ENCODE peak calls at places on chromosomes 16 and 17, in eight cellular contexts. One of them, this sample, is unnamed. For H3K4me1, the result is how much of the 10 kb centered on the place peaks cover.

GRCh38 chr17:8057691-8058114 is 18.8 kb downstream of the ALOX15B start:
- DNase-seq in neuronal stem cell: peak
- DNase-seq in PC-9: peak
- DNase-seq in right atrium auricular region: peak
- DNase-seq in Panc1: peak
- DNase-seq in K562: peak
- DNase-seq in esophagus squamous epithelium: no peak
- DNase-seq in cardiac muscle cell: peak
- DNase-seq in this sample: peak

GRCh38 chr16:1312903-1313302 is 3.5 kb downstream of the UBE2I start:
- DNase-seq in K562: no peak
- DNase-seq in PC-9: no peak
- DNase-seq in Panc1: no peak
- DNase-seq in neuronal stem cell: no peak
- DNase-seq in right atrium auricular region: no peak
- DNase-seq in esophagus squamous epithelium: no peak
- DNase-seq in cardiac muscle cell: no peak
- DNase-seq in this sample: no peak

GRCh38 chr16:749010-749409 is 8.2 kb upstream of the CIAO3 start:
- DNase-seq in right atrium auricular region: no peak
- DNase-seq in esophagus squamous epithelium: no peak
- DNase-seq in cardiac muscle cell: peak
- DNase-seq in K562: no peak
- DNase-seq in neuronal stem cell: no peak
- DNase-seq in PC-9: no peak
- DNase-seq in Panc1: no peak
- DNase-seq in this sample: no peak

GRCh38 chr17:73340093-73340596 is 28.3 kb upstream of the CDC42EP4 start:
- DNase-seq in neuronal stem cell: no peak
- DNase-seq in cardiac muscle cell: peak
- DNase-seq in Panc1: no peak
- DNase-seq in K562: no peak
- DNase-seq in right atrium auricular region: peak
- DNase-seq in PC-9: peak
- DNase-seq in esophagus squamous epithelium: no peak
- DNase-seq in this sample: peak

GRCh38 chr16:68732068-68732680 is 4.9 kb upstream of the CDH1 start:
- DNase-seq in Panc1: no peak
- DNase-seq in cardiac muscle cell: peak
- DNase-seq in esophagus squamous epithelium: no peak
- DNase-seq in neuronal stem cell: no peak
- DNase-seq in PC-9: peak
- DNase-seq in K562: peak
- DNase-seq in right atrium auricular region: no peak
- DNase-seq in this sample: peak

GRCh38 chr16:73753931-73754330 is 542.7 kb upstream of the PSMD7 start:
- DNase-seq in K562: no peak
- DNase-seq in PC-9: no peak
- DNase-seq in Panc1: no peak
- DNase-seq in esophagus squamous epithelium: no peak
- DNase-seq in neuronal stem cell: no peak
- DNase-seq in cardiac muscle cell: peak
- DNase-seq in right atrium auricular region: no peak
- DNase-seq in this sample: no peak

GRCh38 chr17:62064791-62065563 is at the start of gene MED13:
- DNase-seq in cardiac muscle cell: peak
- DNase-seq in PC-9: peak
- DNase-seq in right atrium auricular region: peak
- DNase-seq in K562: peak
- DNase-seq in neuronal stem cell: peak
- DNase-seq in esophagus squamous epithelium: no peak
- DNase-seq in Panc1: no peak
- DNase-seq in this sample: peak

GRCh38 chr16:52497067-52497816 is 49.7 kb downstream of the TOX3 start:
- DNase-seq in right atrium auricular region: no peak
- DNase-seq in cardiac muscle cell: peak
- DNase-seq in esophagus squamous epithelium: no peak
- DNase-seq in PC-9: no peak
- DNase-seq in Panc1: no peak
- DNase-seq in neuronal stem cell: no peak
- DNase-seq in K562: no peak
- DNase-seq in this sample: peak

GRCh38 chr17:57941384-57942370 is 13.5 kb downstream of the CUEDC1 start:
- DNase-seq in neuronal stem cell: no peak
- DNase-seq in right atrium auricular region: no peak
- DNase-seq in Panc1: no peak
- DNase-seq in K562: no peak
- DNase-seq in PC-9: no peak
- DNase-seq in esophagus squamous epithelium: no peak
- DNase-seq in cardiac muscle cell: no peak
- DNase-seq in this sample: no peak

GRCh38 chr17:9021985-9022552 is 759 bp downstream of the NTN1 start:
- DNase-seq in PC-9: peak
- DNase-seq in neuronal stem cell: peak
- DNase-seq in esophagus squamous epithelium: no peak
- DNase-seq in cardiac muscle cell: peak
- DNase-seq in K562: no peak
- DNase-seq in right atrium auricular region: no peak
- DNase-seq in Panc1: no peak
- DNase-seq in this sample: no peak

GRCh38 chr17:79002796-79003593 is 6.6 kb downstream of the CANT1 start:
- DNase-seq in K562: no peak
- DNase-seq in PC-9: no peak
- DNase-seq in right atrium auricular region: no peak
- DNase-seq in neuronal stem cell: no peak
- DNase-seq in Panc1: no peak
- DNase-seq in esophagus squamous epithelium: no peak
- DNase-seq in cardiac muscle cell: no peak
- DNase-seq in this sample: no peak

GRCh38 chr16:48609453-48610023 is 442 bp downstream of the N4BP1 start:
- DNase-seq in cardiac muscle cell: peak
- DNase-seq in PC-9: no peak
- DNase-seq in esophagus squamous epithelium: no peak
- DNase-seq in right atrium auricular region: no peak
- DNase-seq in neuronal stem cell: no peak
- DNase-seq in K562: no peak
- DNase-seq in Panc1: no peak
- DNase-seq in this sample: peak

GRCh38 chr17:81715107-81715871 is 3.2 kb downstream of the SLC25A10 start:
- DNase-seq in neuronal stem cell: no peak
- DNase-seq in K562: no peak
- DNase-seq in PC-9: no peak
- DNase-seq in right atrium auricular region: no peak
- DNase-seq in Panc1: no peak
- DNase-seq in cardiac muscle cell: no peak
- DNase-seq in esophagus squamous epithelium: no peak
- DNase-seq in this sample: no peak

GRCh38 chr17:42248351-42249179 is 27.6 kb downstream of the STAT5B start:
- DNase-seq in neuronal stem cell: no peak
- DNase-seq in K562: no peak
- DNase-seq in PC-9: no peak
- DNase-seq in Panc1: no peak
- DNase-seq in cardiac muscle cell: peak
- DNase-seq in right atrium auricular region: peak
- DNase-seq in esophagus squamous epithelium: peak
- DNase-seq in this sample: peak

GRCh38 chr17:50580636-50581035 is 20.1 kb downstream of the CACNA1G start:
- DNase-seq in Panc1: no peak
- DNase-seq in K562: no peak
- DNase-seq in cardiac muscle cell: no peak
- DNase-seq in PC-9: no peak
- DNase-seq in esophagus squamous epithelium: no peak
- DNase-seq in right atrium auricular region: no peak
- DNase-seq in neuronal stem cell: no peak
- DNase-seq in this sample: no peak

GRCh38 chr16:25868041-25868600 is 176.4 kb downstream of the HS3ST4 start:
- DNase-seq in neuronal stem cell: no peak
- DNase-seq in right atrium auricular region: no peak
- DNase-seq in esophagus squamous epithelium: no peak
- DNase-seq in Panc1: no peak
- DNase-seq in K562: no peak
- DNase-seq in PC-9: no peak
- DNase-seq in cardiac muscle cell: no peak
- DNase-seq in this sample: no peak

GRCh38 chr17:70317416-70317815 is 148.1 kb downstream of the KCNJ2 start:
- DNase-seq in PC-9: no peak
- DNase-seq in right atrium auricular region: no peak
- DNase-seq in K562: no peak
- DNase-seq in cardiac muscle cell: no peak
- DNase-seq in esophagus squamous epithelium: no peak
- DNase-seq in neuronal stem cell: no peak
- DNase-seq in Panc1: no peak
- DNase-seq in this sample: no peak

GRCh38 chr17:3575506-3575905 is 17.9 kb upstream of the TRPV3 start:
- DNase-seq in K562: no peak
- DNase-seq in Panc1: peak
- DNase-seq in neuronal stem cell: no peak
- DNase-seq in PC-9: no peak
- DNase-seq in cardiac muscle cell: peak
- DNase-seq in right atrium auricular region: no peak
- DNase-seq in esophagus squamous epithelium: no peak
- DNase-seq in this sample: no peak

GRCh38 chr17:17481860-17482259 is 5.1 kb downstream of the MED9 start:
- DNase-seq in Panc1: no peak
- DNase-seq in neuronal stem cell: no peak
- DNase-seq in PC-9: no peak
- DNase-seq in K562: no peak
- DNase-seq in cardiac muscle cell: no peak
- DNase-seq in right atrium auricular region: no peak
- DNase-seq in esophagus squamous epithelium: no peak
- DNase-seq in this sample: no peak

DNA sequence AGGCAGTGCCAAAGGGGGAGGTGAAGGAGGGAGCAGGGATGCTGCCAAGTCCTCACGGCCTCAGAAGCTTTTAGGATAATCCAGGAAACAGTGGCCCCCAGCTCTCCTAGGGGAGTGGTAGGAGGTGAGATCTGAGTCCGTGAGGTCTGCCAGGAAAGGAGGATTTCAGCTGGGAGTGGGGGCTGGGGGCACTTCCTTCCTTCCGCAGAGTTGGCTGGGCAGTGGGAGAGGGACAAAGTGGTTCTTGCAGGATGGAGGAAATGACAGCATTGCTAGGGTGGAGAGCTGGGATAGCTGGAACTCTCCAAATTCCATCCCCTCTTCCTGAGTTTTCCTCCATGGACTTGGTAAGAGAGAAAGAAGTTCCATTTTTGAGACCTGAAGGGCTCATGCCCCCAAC is 4.8 kb upstream of the SP6 start:
- DNase-seq in cardiac muscle cell: peak
- DNase-seq in Panc1: no peak
- DNase-seq in right atrium auricular region: no peak
- DNase-seq in esophagus squamous epithelium: no peak
- DNase-seq in PC-9: no peak
- DNase-seq in neuronal stem cell: no peak
- DNase-seq in K562: no peak
- DNase-seq in this sample: no peak
- H3K27ac ChIP-seq in cardiac muscle cell: no peak
- H3K27ac ChIP-seq in Panc1: no peak
- H3K27ac ChIP-seq in right atrium auricular region: no peak
- H3K27ac ChIP-seq in esophagus squamous epithelium: no peak
- H3K27ac ChIP-seq in PC-9: no peak
- H3K27ac ChIP-seq in neuronal stem cell: no peak
- H3K27ac ChIP-seq in K562: no peak
- H3K27ac ChIP-seq in this sample: no peak

DNA sequence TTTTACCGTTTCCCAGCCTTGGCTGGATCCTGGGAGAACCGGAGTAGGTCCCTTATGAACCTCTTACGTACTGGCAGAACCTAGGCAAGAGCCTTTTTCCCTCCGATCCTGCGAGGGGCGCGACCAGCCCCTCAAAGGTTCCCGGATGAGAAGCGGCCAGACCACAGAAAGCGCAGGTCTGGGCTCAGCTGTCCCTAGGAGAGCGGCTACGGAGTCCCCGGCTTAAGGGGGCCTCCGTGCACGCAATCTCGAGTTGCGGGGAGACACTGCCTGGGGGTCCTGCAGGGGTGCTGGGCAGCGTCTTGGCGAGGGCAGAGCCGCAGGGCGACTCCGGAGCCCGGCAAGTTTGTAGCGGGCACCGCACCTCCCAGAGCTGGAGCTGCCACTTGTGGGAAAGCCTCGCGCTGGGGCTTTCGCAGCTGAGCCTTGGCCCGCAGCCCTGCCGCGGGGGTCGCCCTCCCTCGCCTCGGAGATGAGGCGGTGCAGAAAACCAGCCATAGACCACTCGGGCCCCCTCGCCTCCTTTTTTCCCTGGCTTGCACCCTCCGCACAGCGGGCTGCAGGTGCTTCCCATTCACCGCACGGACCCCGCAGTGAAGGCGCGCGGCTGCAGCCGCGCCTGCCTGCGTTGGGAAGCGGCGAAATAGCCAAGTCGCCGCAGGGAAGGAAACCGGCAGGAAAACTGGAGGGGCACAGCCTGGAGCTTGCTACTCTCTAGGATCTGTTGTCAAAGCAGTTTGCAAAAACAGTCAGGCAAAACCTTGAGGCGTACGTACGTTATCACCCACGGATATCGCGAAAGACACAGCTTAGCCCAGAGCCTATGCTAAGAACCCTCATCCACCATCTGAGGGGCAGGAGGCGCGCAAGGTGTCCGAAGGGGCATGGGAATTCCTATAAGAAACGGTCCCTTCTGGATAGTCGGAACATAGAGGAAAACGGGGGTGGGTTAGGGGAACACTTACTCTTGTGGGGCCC is 834 bp downstream of the CDH8 start:
- DNase-seq in right atrium auricular region: no peak
- DNase-seq in K562: no peak
- DNase-seq in esophagus squamous epithelium: no peak
- DNase-seq in PC-9: no peak
- DNase-seq in cardiac muscle cell: no peak
- DNase-seq in Panc1: no peak
- DNase-seq in neuronal stem cell: peak
- DNase-seq in this sample: no peak
- H3K4me3 ChIP-seq in right atrium auricular region: no peak
- H3K4me3 ChIP-seq in K562: no peak
- H3K4me3 ChIP-seq in esophagus squamous epithelium: no peak
- H3K4me3 ChIP-seq in PC-9: no peak
- H3K4me3 ChIP-seq in cardiac muscle cell: peak
- H3K4me3 ChIP-seq in Panc1: no peak
- H3K4me3 ChIP-seq in neuronal stem cell: peak
- H3K4me3 ChIP-seq in this sample: no peak

GRCh38 chr16:21996923-21997692 is 3.8 kb downstream of the PDZD9 start:
- DNase-seq in neuronal stem cell: no peak
- DNase-seq in cardiac muscle cell: no peak
- DNase-seq in right atrium auricular region: no peak
- DNase-seq in PC-9: no peak
- DNase-seq in K562: no peak
- DNase-seq in esophagus squamous epithelium: no peak
- DNase-seq in Panc1: no peak
- DNase-seq in this sample: no peak
- H3K4me1 ChIP-seq in neuronal stem cell: under half
- H3K4me1 ChIP-seq in cardiac muscle cell: under half
- H3K4me1 ChIP-seq in right atrium auricular region: under half
- H3K4me1 ChIP-seq in PC-9: under half
- H3K4me1 ChIP-seq in K562: under half
- H3K4me1 ChIP-seq in esophagus squamous epithelium: under half
- H3K4me1 ChIP-seq in Panc1: under half
- H3K4me1 ChIP-seq in this sample: under half

DNA sequence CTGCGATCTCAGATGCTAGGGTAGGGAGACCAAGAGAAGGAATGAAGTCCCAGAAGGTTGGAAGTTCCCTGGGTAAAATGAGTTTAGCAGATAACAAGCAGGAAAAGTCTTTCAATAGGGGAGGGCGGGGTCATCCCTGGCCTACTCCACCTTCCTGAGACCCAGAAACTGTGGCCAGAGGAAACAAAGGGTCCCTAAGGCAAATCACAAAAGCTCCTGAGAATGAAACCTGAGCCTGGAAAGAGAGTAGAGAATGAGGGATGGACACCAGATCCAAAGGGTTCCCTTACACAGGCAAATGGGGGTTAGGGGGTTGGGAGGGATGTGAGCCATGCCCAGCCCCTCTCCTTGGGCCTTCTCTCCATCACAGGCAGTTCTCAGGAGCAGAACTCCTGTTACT is 9.6 kb upstream of the NR1D1 start:
- DNase-seq in Panc1: no peak
- DNase-seq in right atrium auricular region: no peak
- DNase-seq in neuronal stem cell: peak
- DNase-seq in cardiac muscle cell: no peak
- DNase-seq in PC-9: no peak
- DNase-seq in esophagus squamous epithelium: no peak
- DNase-seq in K562: no peak
- DNase-seq in this sample: no peak
- H3K27ac ChIP-seq in Panc1: no peak
- H3K27ac ChIP-seq in right atrium auricular region: peak
- H3K27ac ChIP-seq in neuronal stem cell: peak
- H3K27ac ChIP-seq in cardiac muscle cell: peak
- H3K27ac ChIP-seq in PC-9: no peak
- H3K27ac ChIP-seq in esophagus squamous epithelium: peak
- H3K27ac ChIP-seq in K562: no peak
- H3K27ac ChIP-seq in this sample: no peak

This sample was measured in SJCRH30.